ENCODE peak calls at places on chromosomes 2 and 18, in ten cellular contexts. One of them, this sample, is unnamed.

GRCh38 chr18:13067124-13067523 is 76.0 kb downstream of the CEP192 start:
- DNase-seq in COR-L47: no peak
- DNase-seq in NCI-H1105: no peak
- DNase-seq in NCI-H1092 treated with DMSO at 0.1 percent for 48 hours: no peak
- DNase-seq in activated effector memory CD4-positive, alpha-beta T cell treated with anti-CD3 and anti-CD28 coated beads, Interleukin-2, amount 50 U/mL, for 16 hours: no peak
- DNase-seq in activated T-cell treated with anti-CD3 and anti-CD28 coated beads, Interleukin-2, amount 50 U/mL, for 48 hours: no peak
- DNase-seq in OCI-LY7: no peak
- DNase-seq in NCI-H774: no peak
- DNase-seq in HTR-8/SVneo: no peak
- DNase-seq in LHCN-M2: no peak
- DNase-seq in this sample: no peak

GRCh38 chr2:67436221-67436620 is 39.1 kb downstream of the ETAA1 start:
- DNase-seq in NCI-H1105: no peak
- DNase-seq in HTR-8/SVneo: no peak
- DNase-seq in COR-L47: no peak
- DNase-seq in NCI-H774: no peak
- DNase-seq in NCI-H1092 treated with DMSO at 0.1 percent for 48 hours: no peak
- DNase-seq in OCI-LY7: no peak
- DNase-seq in activated T-cell treated with anti-CD3 and anti-CD28 coated beads, Interleukin-2, amount 50 U/mL, for 48 hours: no peak
- DNase-seq in LHCN-M2: no peak
- DNase-seq in activated effector memory CD4-positive, alpha-beta T cell treated with anti-CD3 and anti-CD28 coated beads, Interleukin-2, amount 50 U/mL, for 16 hours: no peak
- DNase-seq in this sample: no peak

GRCh38 chr2:220847587-220847986 is 724.5 kb downstream of the EPHA4 start:
- DNase-seq in OCI-LY7: no peak
- DNase-seq in COR-L47: peak
- DNase-seq in LHCN-M2: peak
- DNase-seq in NCI-H774: no peak
- DNase-seq in activated T-cell treated with anti-CD3 and anti-CD28 coated beads, Interleukin-2, amount 50 U/mL, for 48 hours: no peak
- DNase-seq in NCI-H1105: no peak
- DNase-seq in activated effector memory CD4-positive, alpha-beta T cell treated with anti-CD3 and anti-CD28 coated beads, Interleukin-2, amount 50 U/mL, for 16 hours: no peak
- DNase-seq in HTR-8/SVneo: peak
- DNase-seq in NCI-H1092 treated with DMSO at 0.1 percent for 48 hours: no peak
- DNase-seq in this sample: no peak

GRCh38 chr2:208315081-208315788 is 49.2 kb downstream of the PIKFYVE start:
- DNase-seq in HTR-8/SVneo: no peak
- DNase-seq in NCI-H1092 treated with DMSO at 0.1 percent for 48 hours: no peak
- DNase-seq in activated T-cell treated with anti-CD3 and anti-CD28 coated beads, Interleukin-2, amount 50 U/mL, for 48 hours: no peak
- DNase-seq in NCI-H774: no peak
- DNase-seq in LHCN-M2: peak
- DNase-seq in OCI-LY7: no peak
- DNase-seq in activated effector memory CD4-positive, alpha-beta T cell treated with anti-CD3 and anti-CD28 coated beads, Interleukin-2, amount 50 U/mL, for 16 hours: no peak
- DNase-seq in COR-L47: no peak
- DNase-seq in NCI-H1105: no peak
- DNase-seq in this sample: no peak

GRCh38 chr2:205465791-205466190 is 216.5 kb upstream of the NRP2 start:
- DNase-seq in OCI-LY7: no peak
- DNase-seq in HTR-8/SVneo: no peak
- DNase-seq in NCI-H1105: no peak
- DNase-seq in NCI-H774: no peak
- DNase-seq in COR-L47: no peak
- DNase-seq in activated T-cell treated with anti-CD3 and anti-CD28 coated beads, Interleukin-2, amount 50 U/mL, for 48 hours: no peak
- DNase-seq in activated effector memory CD4-positive, alpha-beta T cell treated with anti-CD3 and anti-CD28 coated beads, Interleukin-2, amount 50 U/mL, for 16 hours: no peak
- DNase-seq in NCI-H1092 treated with DMSO at 0.1 percent for 48 hours: no peak
- DNase-seq in LHCN-M2: no peak
- DNase-seq in this sample: no peak

GRCh38 chr2:115400940-115401339 is 958.5 kb downstream of the DPP10 start:
- DNase-seq in activated effector memory CD4-positive, alpha-beta T cell treated with anti-CD3 and anti-CD28 coated beads, Interleukin-2, amount 50 U/mL, for 16 hours: no peak
- DNase-seq in NCI-H1105: no peak
- DNase-seq in activated T-cell treated with anti-CD3 and anti-CD28 coated beads, Interleukin-2, amount 50 U/mL, for 48 hours: no peak
- DNase-seq in LHCN-M2: no peak
- DNase-seq in OCI-LY7: no peak
- DNase-seq in NCI-H1092 treated with DMSO at 0.1 percent for 48 hours: no peak
- DNase-seq in COR-L47: no peak
- DNase-seq in HTR-8/SVneo: no peak
- DNase-seq in NCI-H774: no peak
- DNase-seq in this sample: no peak

GRCh38 chr2:120771556-120772208 is 36.0 kb downstream of the GLI2 start:
- DNase-seq in NCI-H774: no peak
- DNase-seq in activated T-cell treated with anti-CD3 and anti-CD28 coated beads, Interleukin-2, amount 50 U/mL, for 48 hours: no peak
- DNase-seq in OCI-LY7: no peak
- DNase-seq in COR-L47: no peak
- DNase-seq in NCI-H1105: no peak
- DNase-seq in NCI-H1092 treated with DMSO at 0.1 percent for 48 hours: no peak
- DNase-seq in HTR-8/SVneo: peak
- DNase-seq in activated effector memory CD4-positive, alpha-beta T cell treated with anti-CD3 and anti-CD28 coated beads, Interleukin-2, amount 50 U/mL, for 16 hours: peak
- DNase-seq in LHCN-M2: peak
- DNase-seq in this sample: no peak

GRCh38 chr18:10516078-10516477 is 9.7 kb upstream of the NAPG start:
- DNase-seq in activated T-cell treated with anti-CD3 and anti-CD28 coated beads, Interleukin-2, amount 50 U/mL, for 48 hours: no peak
- DNase-seq in activated effector memory CD4-positive, alpha-beta T cell treated with anti-CD3 and anti-CD28 coated beads, Interleukin-2, amount 50 U/mL, for 16 hours: no peak
- DNase-seq in OCI-LY7: no peak
- DNase-seq in NCI-H1105: no peak
- DNase-seq in NCI-H1092 treated with DMSO at 0.1 percent for 48 hours: no peak
- DNase-seq in LHCN-M2: no peak
- DNase-seq in NCI-H774: no peak
- DNase-seq in COR-L47: no peak
- DNase-seq in HTR-8/SVneo: no peak
- DNase-seq in this sample: no peak

GRCh38 chr2:229081411-229081810 is 189.7 kb downstream of the PID1 start:
- DNase-seq in OCI-LY7: no peak
- DNase-seq in HTR-8/SVneo: no peak
- DNase-seq in LHCN-M2: no peak
- DNase-seq in NCI-H1092 treated with DMSO at 0.1 percent for 48 hours: no peak
- DNase-seq in NCI-H1105: no peak
- DNase-seq in NCI-H774: no peak
- DNase-seq in activated T-cell treated with anti-CD3 and anti-CD28 coated beads, Interleukin-2, amount 50 U/mL, for 48 hours: no peak
- DNase-seq in COR-L47: no peak
- DNase-seq in activated effector memory CD4-positive, alpha-beta T cell treated with anti-CD3 and anti-CD28 coated beads, Interleukin-2, amount 50 U/mL, for 16 hours: no peak
- DNase-seq in this sample: no peak

GRCh38 chr2:176653856-176654443 is 384.7 kb downstream of the MTX2 start:
- DNase-seq in LHCN-M2: peak
- DNase-seq in NCI-H1105: peak
- DNase-seq in COR-L47: peak
- DNase-seq in activated effector memory CD4-positive, alpha-beta T cell treated with anti-CD3 and anti-CD28 coated beads, Interleukin-2, amount 50 U/mL, for 16 hours: no peak
- DNase-seq in OCI-LY7: peak
- DNase-seq in activated T-cell treated with anti-CD3 and anti-CD28 coated beads, Interleukin-2, amount 50 U/mL, for 48 hours: peak
- DNase-seq in NCI-H774: peak
- DNase-seq in NCI-H1092 treated with DMSO at 0.1 percent for 48 hours: peak
- DNase-seq in HTR-8/SVneo: peak
- DNase-seq in this sample: peak

GRCh38 chr18:22282311-22283235 is 113.2 kb downstream of the GATA6 start:
- DNase-seq in NCI-H774: peak
- DNase-seq in activated effector memory CD4-positive, alpha-beta T cell treated with anti-CD3 and anti-CD28 coated beads, Interleukin-2, amount 50 U/mL, for 16 hours: no peak
- DNase-seq in HTR-8/SVneo: peak
- DNase-seq in activated T-cell treated with anti-CD3 and anti-CD28 coated beads, Interleukin-2, amount 50 U/mL, for 48 hours: no peak
- DNase-seq in OCI-LY7: no peak
- DNase-seq in NCI-H1092 treated with DMSO at 0.1 percent for 48 hours: no peak
- DNase-seq in NCI-H1105: no peak
- DNase-seq in LHCN-M2: peak
- DNase-seq in COR-L47: no peak
- DNase-seq in this sample: no peak

GRCh38 chr2:205133544-205133943 is 548.8 kb upstream of the NRP2 start:
- DNase-seq in NCI-H1092 treated with DMSO at 0.1 percent for 48 hours: no peak
- DNase-seq in OCI-LY7: no peak
- DNase-seq in activated T-cell treated with anti-CD3 and anti-CD28 coated beads, Interleukin-2, amount 50 U/mL, for 48 hours: no peak
- DNase-seq in COR-L47: peak
- DNase-seq in LHCN-M2: no peak
- DNase-seq in HTR-8/SVneo: no peak
- DNase-seq in NCI-H1105: peak
- DNase-seq in activated effector memory CD4-positive, alpha-beta T cell treated with anti-CD3 and anti-CD28 coated beads, Interleukin-2, amount 50 U/mL, for 16 hours: no peak
- DNase-seq in NCI-H774: no peak
- DNase-seq in this sample: no peak

GRCh38 chr18:31100598-31101147 is 1.5 kb downstream of the DSC2 start:
- DNase-seq in activated effector memory CD4-positive, alpha-beta T cell treated with anti-CD3 and anti-CD28 coated beads, Interleukin-2, amount 50 U/mL, for 16 hours: no peak
- DNase-seq in NCI-H1092 treated with DMSO at 0.1 percent for 48 hours: no peak
- DNase-seq in activated T-cell treated with anti-CD3 and anti-CD28 coated beads, Interleukin-2, amount 50 U/mL, for 48 hours: no peak
- DNase-seq in HTR-8/SVneo: no peak
- DNase-seq in NCI-H774: no peak
- DNase-seq in COR-L47: no peak
- DNase-seq in OCI-LY7: no peak
- DNase-seq in NCI-H1105: no peak
- DNase-seq in LHCN-M2: no peak
- DNase-seq in this sample: no peak

GRCh38 chr2:16323131-16323520 is 342.5 kb downstream of the CYRIA start:
- DNase-seq in NCI-H774: no peak
- DNase-seq in HTR-8/SVneo: no peak
- DNase-seq in activated T-cell treated with anti-CD3 and anti-CD28 coated beads, Interleukin-2, amount 50 U/mL, for 48 hours: no peak
- DNase-seq in OCI-LY7: no peak
- DNase-seq in NCI-H1092 treated with DMSO at 0.1 percent for 48 hours: no peak
- DNase-seq in activated effector memory CD4-positive, alpha-beta T cell treated with anti-CD3 and anti-CD28 coated beads, Interleukin-2, amount 50 U/mL, for 16 hours: no peak
- DNase-seq in NCI-H1105: no peak
- DNase-seq in COR-L47: no peak
- DNase-seq in LHCN-M2: no peak
- DNase-seq in this sample: no peak

GRCh38 chr2:52934354-52934898 is 833.2 kb upstream of the CHAC2 start:
- DNase-seq in NCI-H1092 treated with DMSO at 0.1 percent for 48 hours: no peak
- DNase-seq in NCI-H1105: no peak
- DNase-seq in HTR-8/SVneo: peak
- DNase-seq in activated T-cell treated with anti-CD3 and anti-CD28 coated beads, Interleukin-2, amount 50 U/mL, for 48 hours: no peak
- DNase-seq in activated effector memory CD4-positive, alpha-beta T cell treated with anti-CD3 and anti-CD28 coated beads, Interleukin-2, amount 50 U/mL, for 16 hours: no peak
- DNase-seq in COR-L47: no peak
- DNase-seq in NCI-H774: no peak
- DNase-seq in LHCN-M2: peak
- DNase-seq in OCI-LY7: no peak
- DNase-seq in this sample: peak

GRCh38 chr18:42141439-42141838 is 186.4 kb downstream of the PIK3C3 start:
- DNase-seq in NCI-H774: no peak
- DNase-seq in HTR-8/SVneo: no peak
- DNase-seq in COR-L47: no peak
- DNase-seq in NCI-H1105: no peak
- DNase-seq in OCI-LY7: no peak
- DNase-seq in LHCN-M2: no peak
- DNase-seq in activated T-cell treated with anti-CD3 and anti-CD28 coated beads, Interleukin-2, amount 50 U/mL, for 48 hours: no peak
- DNase-seq in NCI-H1092 treated with DMSO at 0.1 percent for 48 hours: no peak
- DNase-seq in activated effector memory CD4-positive, alpha-beta T cell treated with anti-CD3 and anti-CD28 coated beads, Interleukin-2, amount 50 U/mL, for 16 hours: no peak
- DNase-seq in this sample: no peak

GRCh38 chr2:112836695-112837117 is at the start of gene IL1B:
- DNase-seq in NCI-H1092 treated with DMSO at 0.1 percent for 48 hours: no peak
- DNase-seq in OCI-LY7: no peak
- DNase-seq in activated effector memory CD4-positive, alpha-beta T cell treated with anti-CD3 and anti-CD28 coated beads, Interleukin-2, amount 50 U/mL, for 16 hours: no peak
- DNase-seq in HTR-8/SVneo: peak
- DNase-seq in COR-L47: no peak
- DNase-seq in LHCN-M2: peak
- DNase-seq in NCI-H1105: no peak
- DNase-seq in activated T-cell treated with anti-CD3 and anti-CD28 coated beads, Interleukin-2, amount 50 U/mL, for 48 hours: no peak
- DNase-seq in NCI-H774: no peak
- DNase-seq in this sample: no peak

GRCh38 chr2:68251855-68252406 is 401 bp downstream of the PPP3R1 start:
- DNase-seq in OCI-LY7: peak
- DNase-seq in activated T-cell treated with anti-CD3 and anti-CD28 coated beads, Interleukin-2, amount 50 U/mL, for 48 hours: peak
- DNase-seq in NCI-H774: peak
- DNase-seq in NCI-H1092 treated with DMSO at 0.1 percent for 48 hours: no peak
- DNase-seq in HTR-8/SVneo: no peak
- DNase-seq in LHCN-M2: no peak
- DNase-seq in activated effector memory CD4-positive, alpha-beta T cell treated with anti-CD3 and anti-CD28 coated beads, Interleukin-2, amount 50 U/mL, for 16 hours: peak
- DNase-seq in COR-L47: peak
- DNase-seq in NCI-H1105: no peak
- DNase-seq in this sample: peak

GRCh38 chr2:101999122-101999789 is 7.5 kb downstream of the IL1R2 start:
- DNase-seq in activated effector memory CD4-positive, alpha-beta T cell treated with anti-CD3 and anti-CD28 coated beads, Interleukin-2, amount 50 U/mL, for 16 hours: no peak
- DNase-seq in activated T-cell treated with anti-CD3 and anti-CD28 coated beads, Interleukin-2, amount 50 U/mL, for 48 hours: peak
- DNase-seq in OCI-LY7: no peak
- DNase-seq in LHCN-M2: no peak
- DNase-seq in NCI-H774: no peak
- DNase-seq in HTR-8/SVneo: no peak
- DNase-seq in NCI-H1105: no peak
- DNase-seq in COR-L47: no peak
- DNase-seq in NCI-H1092 treated with DMSO at 0.1 percent for 48 hours: no peak
- DNase-seq in this sample: peak

GRCh38 chr2:127685410-127686110 is 10.2 kb upstream of the LIMS2 start:
- DNase-seq in activated effector memory CD4-positive, alpha-beta T cell treated with anti-CD3 and anti-CD28 coated beads, Interleukin-2, amount 50 U/mL, for 16 hours: no peak
- DNase-seq in NCI-H1092 treated with DMSO at 0.1 percent for 48 hours: no peak
- DNase-seq in HTR-8/SVneo: no peak
- DNase-seq in LHCN-M2: no peak
- DNase-seq in NCI-H774: no peak
- DNase-seq in activated T-cell treated with anti-CD3 and anti-CD28 coated beads, Interleukin-2, amount 50 U/mL, for 48 hours: no peak
- DNase-seq in NCI-H1105: no peak
- DNase-seq in COR-L47: no peak
- DNase-seq in OCI-LY7: no peak
- DNase-seq in this sample: no peak

GRCh38 chr2:65367517-65367916 is 64.9 kb downstream of the SPRED2 start:
- DNase-seq in OCI-LY7: no peak
- DNase-seq in NCI-H774: no peak
- DNase-seq in HTR-8/SVneo: peak
- DNase-seq in activated T-cell treated with anti-CD3 and anti-CD28 coated beads, Interleukin-2, amount 50 U/mL, for 48 hours: no peak
- DNase-seq in NCI-H1092 treated with DMSO at 0.1 percent for 48 hours: no peak
- DNase-seq in activated effector memory CD4-positive, alpha-beta T cell treated with anti-CD3 and anti-CD28 coated beads, Interleukin-2, amount 50 U/mL, for 16 hours: no peak
- DNase-seq in LHCN-M2: peak
- DNase-seq in NCI-H1105: no peak
- DNase-seq in COR-L47: no peak
- DNase-seq in this sample: no peak

GRCh38 chr2:142223309-142223708 is 92.5 kb upstream of the LRP1B start:
- DNase-seq in LHCN-M2: no peak
- DNase-seq in COR-L47: no peak
- DNase-seq in NCI-H774: no peak
- DNase-seq in NCI-H1105: no peak
- DNase-seq in HTR-8/SVneo: no peak
- DNase-seq in NCI-H1092 treated with DMSO at 0.1 percent for 48 hours: no peak
- DNase-seq in activated effector memory CD4-positive, alpha-beta T cell treated with anti-CD3 and anti-CD28 coated beads, Interleukin-2, amount 50 U/mL, for 16 hours: no peak
- DNase-seq in activated T-cell treated with anti-CD3 and anti-CD28 coated beads, Interleukin-2, amount 50 U/mL, for 48 hours: no peak
- DNase-seq in OCI-LY7: no peak
- DNase-seq in this sample: no peak

GRCh38 chr2:68569604-68570003 is 73.8 kb upstream of the PROKR1 start:
- DNase-seq in activated effector memory CD4-positive, alpha-beta T cell treated with anti-CD3 and anti-CD28 coated beads, Interleukin-2, amount 50 U/mL, for 16 hours: no peak
- DNase-seq in NCI-H1105: no peak
- DNase-seq in HTR-8/SVneo: no peak
- DNase-seq in NCI-H1092 treated with DMSO at 0.1 percent for 48 hours: no peak
- DNase-seq in LHCN-M2: peak
- DNase-seq in COR-L47: no peak
- DNase-seq in OCI-LY7: no peak
- DNase-seq in activated T-cell treated with anti-CD3 and anti-CD28 coated beads, Interleukin-2, amount 50 U/mL, for 48 hours: no peak
- DNase-seq in NCI-H774: no peak
- DNase-seq in this sample: no peak

GRCh38 chr2:142435847-142436246 is 305.0 kb upstream of the LRP1B start:
- DNase-seq in activated effector memory CD4-positive, alpha-beta T cell treated with anti-CD3 and anti-CD28 coated beads, Interleukin-2, amount 50 U/mL, for 16 hours: no peak
- DNase-seq in NCI-H774: no peak
- DNase-seq in OCI-LY7: no peak
- DNase-seq in LHCN-M2: no peak
- DNase-seq in activated T-cell treated with anti-CD3 and anti-CD28 coated beads, Interleukin-2, amount 50 U/mL, for 48 hours: no peak
- DNase-seq in NCI-H1105: no peak
- DNase-seq in COR-L47: no peak
- DNase-seq in HTR-8/SVneo: no peak
- DNase-seq in NCI-H1092 treated with DMSO at 0.1 percent for 48 hours: no peak
- DNase-seq in this sample: no peak

GRCh38 chr2:191321861-191322662 is 76.9 kb downstream of the MYO1B start:
- DNase-seq in activated T-cell treated with anti-CD3 and anti-CD28 coated beads, Interleukin-2, amount 50 U/mL, for 48 hours: no peak
- DNase-seq in LHCN-M2: peak
- DNase-seq in NCI-H1105: no peak
- DNase-seq in HTR-8/SVneo: no peak
- DNase-seq in NCI-H1092 treated with DMSO at 0.1 percent for 48 hours: no peak
- DNase-seq in NCI-H774: no peak
- DNase-seq in activated effector memory CD4-positive, alpha-beta T cell treated with anti-CD3 and anti-CD28 coated beads, Interleukin-2, amount 50 U/mL, for 16 hours: no peak
- DNase-seq in COR-L47: no peak
- DNase-seq in OCI-LY7: no peak
- DNase-seq in this sample: no peak

GRCh38 chr2:14925471-14925870 is 293.0 kb downstream of the LRATD1 start:
- DNase-seq in activated effector memory CD4-positive, alpha-beta T cell treated with anti-CD3 and anti-CD28 coated beads, Interleukin-2, amount 50 U/mL, for 16 hours: no peak
- DNase-seq in NCI-H1105: no peak
- DNase-seq in LHCN-M2: no peak
- DNase-seq in COR-L47: no peak
- DNase-seq in OCI-LY7: no peak
- DNase-seq in NCI-H774: no peak
- DNase-seq in activated T-cell treated with anti-CD3 and anti-CD28 coated beads, Interleukin-2, amount 50 U/mL, for 48 hours: no peak
- DNase-seq in NCI-H1092 treated with DMSO at 0.1 percent for 48 hours: no peak
- DNase-seq in HTR-8/SVneo: no peak
- DNase-seq in this sample: no peak

GRCh38 chr18:22710628-22711380 is 222.3 kb upstream of the RBBP8 start:
- DNase-seq in activated T-cell treated with anti-CD3 and anti-CD28 coated beads, Interleukin-2, amount 50 U/mL, for 48 hours: no peak
- DNase-seq in NCI-H774: no peak
- DNase-seq in OCI-LY7: no peak
- DNase-seq in NCI-H1105: no peak
- DNase-seq in HTR-8/SVneo: peak
- DNase-seq in LHCN-M2: peak
- DNase-seq in NCI-H1092 treated with DMSO at 0.1 percent for 48 hours: no peak
- DNase-seq in COR-L47: no peak
- DNase-seq in activated effector memory CD4-positive, alpha-beta T cell treated with anti-CD3 and anti-CD28 coated beads, Interleukin-2, amount 50 U/mL, for 16 hours: no peak
- DNase-seq in this sample: peak

GRCh38 chr2:21633531-21634310 is 510.0 kb downstream of the TDRD15 start:
- DNase-seq in NCI-H1105: peak
- DNase-seq in NCI-H774: no peak
- DNase-seq in COR-L47: peak
- DNase-seq in OCI-LY7: no peak
- DNase-seq in NCI-H1092 treated with DMSO at 0.1 percent for 48 hours: no peak
- DNase-seq in LHCN-M2: no peak
- DNase-seq in activated T-cell treated with anti-CD3 and anti-CD28 coated beads, Interleukin-2, amount 50 U/mL, for 48 hours: no peak
- DNase-seq in activated effector memory CD4-positive, alpha-beta T cell treated with anti-CD3 and anti-CD28 coated beads, Interleukin-2, amount 50 U/mL, for 16 hours: no peak
- DNase-seq in HTR-8/SVneo: no peak
- DNase-seq in this sample: no peak